ENCODE peak calls at places on chromosomes 11 and 22, in four cellular contexts. One of them, this sample, is unnamed.

GRCh38 chr11:46669606-46670243 is 30.7 kb downstream of the ARHGAP1 start:
- DNase-seq in CD8-positive, alpha-beta memory T cell: no peak
- DNase-seq in skeletal muscle cell: no peak
- DNase-seq in foreskin fibroblast: peak; percentile 31
- DNase-seq in this sample: no peak

GRCh38 chr22:43388420-43388851 is 23.4 kb upstream of the MPPED1 start:
- DNase-seq in foreskin fibroblast: peak; percentile 78
- DNase-seq in skeletal muscle cell: no peak
- DNase-seq in CD8-positive, alpha-beta memory T cell: peak; percentile 65
- DNase-seq in this sample: peak; percentile 50

GRCh38 chr11:123903932-123904331 is 2.0 kb downstream of the OR8D4 start:
- DNase-seq in foreskin fibroblast: no peak
- DNase-seq in CD8-positive, alpha-beta memory T cell: no peak
- DNase-seq in skeletal muscle cell: no peak
- DNase-seq in this sample: no peak

GRCh38 chr11:123494195-123495050 is 64.4 kb downstream of the GRAMD1B start:
- DNase-seq in CD8-positive, alpha-beta memory T cell: no peak
- DNase-seq in skeletal muscle cell: no peak
- DNase-seq in foreskin fibroblast: peak; percentile 16
- DNase-seq in this sample: no peak

GRCh38 chr11:34050536-34050935 is 995 bp upstream of the CAPRIN1 start:
- DNase-seq in skeletal muscle cell: peak; percentile 76
- DNase-seq in foreskin fibroblast: peak; percentile 67
- DNase-seq in CD8-positive, alpha-beta memory T cell: no peak
- DNase-seq in this sample: no peak

GRCh38 chr22:46056169-46057041 is 79.4 kb upstream of the WNT7B start:
- DNase-seq in skeletal muscle cell: no peak
- DNase-seq in foreskin fibroblast: peak; percentile 74
- DNase-seq in CD8-positive, alpha-beta memory T cell: no peak
- DNase-seq in this sample: no peak

GRCh38 chr22:35537252-35537651 is 3.4 kb upstream of the RASD2 start:
- DNase-seq in skeletal muscle cell: no peak
- DNase-seq in CD8-positive, alpha-beta memory T cell: no peak
- DNase-seq in foreskin fibroblast: no peak
- DNase-seq in this sample: no peak

GRCh38 chr22:46122980-46123693 is 27.2 kb upstream of the PPARA start:
- DNase-seq in foreskin fibroblast: no peak
- DNase-seq in skeletal muscle cell: no peak
- DNase-seq in CD8-positive, alpha-beta memory T cell: no peak
- DNase-seq in this sample: no peak

GRCh38 chr11:64745523-64746328 is 1.8 kb upstream of the RASGRP2 start:
- DNase-seq in foreskin fibroblast: peak; percentile 79
- DNase-seq in skeletal muscle cell: no peak
- DNase-seq in CD8-positive, alpha-beta memory T cell: peak; percentile 77
- DNase-seq in this sample: peak; percentile 86

GRCh38 chr11:112465433-112466024 is 204.9 kb upstream of the PLET1 start:
- DNase-seq in foreskin fibroblast: no peak
- DNase-seq in CD8-positive, alpha-beta memory T cell: no peak
- DNase-seq in skeletal muscle cell: no peak
- DNase-seq in this sample: no peak

GRCh38 chr11:60944504-60945294 is 7.3 kb downstream of the SLC15A3 start:
- DNase-seq in CD8-positive, alpha-beta memory T cell: no peak
- DNase-seq in skeletal muscle cell: no peak
- DNase-seq in foreskin fibroblast: no peak
- DNase-seq in this sample: no peak

GRCh38 chr11:11806074-11806473 is 35.7 kb upstream of the USP47 start:
- DNase-seq in foreskin fibroblast: no peak
- DNase-seq in skeletal muscle cell: no peak
- DNase-seq in CD8-positive, alpha-beta memory T cell: no peak
- DNase-seq in this sample: no peak

GRCh38 chr22:29689201-29689871 is 30.5 kb upstream of the CABP7 start:
- DNase-seq in foreskin fibroblast: peak; percentile 35
- DNase-seq in skeletal muscle cell: no peak
- DNase-seq in CD8-positive, alpha-beta memory T cell: no peak
- DNase-seq in this sample: no peak

GRCh38 chr22:39514373-39514973 is 5.9 kb upstream of the ATF4 start:
- DNase-seq in foreskin fibroblast: peak; percentile 72
- DNase-seq in CD8-positive, alpha-beta memory T cell: no peak
- DNase-seq in skeletal muscle cell: no peak
- DNase-seq in this sample: no peak

GRCh38 chr11:61787928-61788491 is 4.4 kb downstream of the TMEM258 start:
- DNase-seq in foreskin fibroblast: peak; percentile 68
- DNase-seq in skeletal muscle cell: peak; percentile 19
- DNase-seq in CD8-positive, alpha-beta memory T cell: no peak
- DNase-seq in this sample: no peak

GRCh38 chr22:48253573-48253972 is 1491.1 kb downstream of the TBC1D22A start:
- DNase-seq in skeletal muscle cell: no peak
- DNase-seq in CD8-positive, alpha-beta memory T cell: no peak
- DNase-seq in foreskin fibroblast: no peak
- DNase-seq in this sample: no peak

GRCh38 chr11:4636136-4636535 is 1.1 kb upstream of the OR51D1 start:
- DNase-seq in CD8-positive, alpha-beta memory T cell: no peak
- DNase-seq in skeletal muscle cell: no peak
- DNase-seq in foreskin fibroblast: no peak
- DNase-seq in this sample: no peak

GRCh38 chr11:119626197-119626909 is 102.6 kb downstream of the NECTIN1 start:
- DNase-seq in CD8-positive, alpha-beta memory T cell: no peak
- DNase-seq in skeletal muscle cell: no peak
- DNase-seq in foreskin fibroblast: peak; percentile 15
- DNase-seq in this sample: no peak

GRCh38 chr22:42067706-42068350 is 2.8 kb downstream of the NAGA start:
- DNase-seq in skeletal muscle cell: no peak
- DNase-seq in CD8-positive, alpha-beta memory T cell: no peak
- DNase-seq in foreskin fibroblast: no peak
- DNase-seq in this sample: no peak

GRCh38 chr22:23197836-23198235 is 17.5 kb downstream of the BCR start:
- DNase-seq in foreskin fibroblast: no peak
- DNase-seq in skeletal muscle cell: no peak
- DNase-seq in CD8-positive, alpha-beta memory T cell: no peak
- DNase-seq in this sample: no peak

GRCh38 chr11:116066777-116067176 is 562.6 kb upstream of the CADM1 start:
- DNase-seq in CD8-positive, alpha-beta memory T cell: no peak
- DNase-seq in skeletal muscle cell: no peak
- DNase-seq in foreskin fibroblast: no peak
- DNase-seq in this sample: no peak

GRCh38 chr11:82676483-82677094 is 57.1 kb downstream of the FAM181B start:
- DNase-seq in foreskin fibroblast: no peak
- DNase-seq in CD8-positive, alpha-beta memory T cell: no peak
- DNase-seq in skeletal muscle cell: no peak
- DNase-seq in this sample: no peak

GRCh38 chr22:46537946-46538815 is 761 bp upstream of the CELSR1 start:
- DNase-seq in skeletal muscle cell: no peak
- DNase-seq in foreskin fibroblast: peak; percentile 44
- DNase-seq in CD8-positive, alpha-beta memory T cell: no peak
- DNase-seq in this sample: no peak

GRCh38 chr11:31812392-31813241 is 1.5 kb upstream of the PAX6 start:
- DNase-seq in foreskin fibroblast: no peak
- DNase-seq in CD8-positive, alpha-beta memory T cell: no peak
- DNase-seq in skeletal muscle cell: no peak
- DNase-seq in this sample: no peak
- H3K4me3 ChIP-seq in foreskin fibroblast: peak overlapping the region; percentile 16
- H3K4me3 ChIP-seq in CD8-positive, alpha-beta memory T cell: peak overlapping the region; percentile 41
- H3K4me3 ChIP-seq in skeletal muscle cell: peak overlapping the region; percentile 29
- H3K4me3 ChIP-seq in this sample: peak overlapping the region; percentile 19

GRCh38 chr22:17570851-17571631 is 7.7 kb downstream of the SLC25A18 start:
- DNase-seq in CD8-positive, alpha-beta memory T cell: no peak
- DNase-seq in foreskin fibroblast: peak; percentile 94
- DNase-seq in skeletal muscle cell: peak; percentile 96
- DNase-seq in this sample: no peak
- H3K4me3 ChIP-seq in CD8-positive, alpha-beta memory T cell: no peak overlapping the region
- H3K4me3 ChIP-seq in foreskin fibroblast: peak overlapping the region; percentile 44
- H3K4me3 ChIP-seq in skeletal muscle cell: peak overlapping the region; percentile 30
- H3K4me3 ChIP-seq in this sample: no peak overlapping the region

GRCh38 chr11:69984457-69985261 is 93.5 kb upstream of the ANO1 start:
- DNase-seq in skeletal muscle cell: no peak
- DNase-seq in foreskin fibroblast: no peak
- DNase-seq in CD8-positive, alpha-beta memory T cell: no peak
- DNase-seq in this sample: no peak

GRCh38 chr11:69985654-69986420 is 92.3 kb upstream of the ANO1 start:
- DNase-seq in skeletal muscle cell: no peak
- DNase-seq in CD8-positive, alpha-beta memory T cell: no peak
- DNase-seq in foreskin fibroblast: no peak
- DNase-seq in this sample: no peak

GRCh38 chr11:69983897-69984438 is 94.1 kb upstream of the ANO1 start:
- DNase-seq in foreskin fibroblast: no peak
- DNase-seq in CD8-positive, alpha-beta memory T cell: no peak
- DNase-seq in skeletal muscle cell: no peak
- DNase-seq in this sample: no peak

GRCh38 chr11:69985331-69985653 is 92.8 kb upstream of the ANO1 start:
- DNase-seq in CD8-positive, alpha-beta memory T cell: no peak
- DNase-seq in foreskin fibroblast: no peak
- DNase-seq in skeletal muscle cell: no peak
- DNase-seq in this sample: no peak

GRCh38 chr11:69986421-69987229 is 91.5 kb upstream of the ANO1 start:
- DNase-seq in CD8-positive, alpha-beta memory T cell: no peak
- DNase-seq in foreskin fibroblast: no peak
- DNase-seq in skeletal muscle cell: no peak
- DNase-seq in this sample: no peak
- H3K4me3 ChIP-seq in CD8-positive, alpha-beta memory T cell: no peak overlapping the region
- H3K4me3 ChIP-seq in foreskin fibroblast: no peak overlapping the region
- H3K4me3 ChIP-seq in skeletal muscle cell: no peak overlapping the region
- H3K4me3 ChIP-seq in this sample: no peak overlapping the region

DNA sequence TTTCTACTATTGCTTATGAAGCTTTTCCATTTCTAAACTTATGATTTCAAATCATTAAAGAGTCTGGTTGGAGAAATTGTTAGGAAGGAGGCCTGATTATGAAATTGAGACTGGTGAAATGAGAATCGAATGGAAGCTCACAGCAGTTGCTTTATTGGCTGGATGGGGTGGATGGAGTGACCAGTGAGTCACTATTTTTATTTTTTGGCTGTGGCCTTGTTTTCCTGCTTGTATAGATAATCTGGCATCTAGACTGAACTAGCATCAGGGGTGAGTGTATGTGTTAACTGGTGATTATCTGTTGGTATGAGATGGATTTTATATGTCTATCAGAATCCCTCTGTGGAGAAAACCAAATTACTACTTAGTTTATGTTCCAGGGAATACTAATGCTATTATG is 36.2 kb downstream of the UVRAG start:
- DNase-seq in CD8-positive, alpha-beta memory T cell: no peak
- DNase-seq in foreskin fibroblast: peak; percentile 41
- DNase-seq in skeletal muscle cell: no peak
- DNase-seq in this sample: no peak
- H3K4me3 ChIP-seq in CD8-positive, alpha-beta memory T cell: no peak overlapping the region
- H3K4me3 ChIP-seq in foreskin fibroblast: no peak overlapping the region
- H3K4me3 ChIP-seq in skeletal muscle cell: no peak overlapping the region
- H3K4me3 ChIP-seq in this sample: no peak overlapping the region

DNA sequence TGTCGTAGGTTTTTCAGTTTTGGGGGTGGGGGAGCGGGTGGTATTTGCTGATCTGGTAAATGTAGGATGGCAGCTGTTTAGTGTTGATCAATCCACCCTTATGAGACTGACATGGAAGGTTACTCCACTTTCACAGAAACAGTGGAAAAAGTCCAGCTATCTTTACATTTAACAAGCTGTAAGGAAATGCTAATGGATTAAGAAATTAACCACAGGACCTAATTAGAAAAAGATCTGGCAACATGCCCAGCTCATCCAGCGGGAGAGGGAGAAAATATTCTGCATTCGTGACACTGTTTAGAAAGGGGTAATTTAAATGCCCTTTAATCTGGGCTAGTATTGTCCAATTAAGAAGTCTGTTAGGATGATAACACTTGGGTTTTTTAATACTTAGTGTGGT is 89.5 kb downstream of the PACS1 start:
- DNase-seq in skeletal muscle cell: no peak
- DNase-seq in CD8-positive, alpha-beta memory T cell: no peak
- DNase-seq in foreskin fibroblast: no peak
- DNase-seq in this sample: no peak
- H3K4me3 ChIP-seq in skeletal muscle cell: no peak overlapping the region
- H3K4me3 ChIP-seq in CD8-positive, alpha-beta memory T cell: no peak overlapping the region
- H3K4me3 ChIP-seq in foreskin fibroblast: no peak overlapping the region
- H3K4me3 ChIP-seq in this sample: no peak overlapping the region

GRCh38 chr11:22433066-22433450 is 94.9 kb downstream of the SLC17A6 start:
- DNase-seq in CD8-positive, alpha-beta memory T cell: no peak
- DNase-seq in skeletal muscle cell: no peak
- DNase-seq in foreskin fibroblast: no peak
- DNase-seq in this sample: no peak
- H3K4me3 ChIP-seq in CD8-positive, alpha-beta memory T cell: no peak overlapping the region
- H3K4me3 ChIP-seq in skeletal muscle cell: peak overlapping the region; percentile 34
- H3K4me3 ChIP-seq in foreskin fibroblast: peak overlapping the region; percentile 6
- H3K4me3 ChIP-seq in this sample: no peak overlapping the region

This sample was measured in CD4-positive, alpha-beta memory T cell.